ENCODE peak calls at places on chromosomes 7 and 10, in nine cellular contexts. C, P, A, E, R, G, B, I and D are unnamed samples.

GRCh38 chr7:44893710-44894135 is 8.4 kb upstream of the PURB start:
- DNase-seq in C (no peak), P (no peak), A (no peak), E (no peak), R (no peak), G (no peak), B (no peak), I (no peak), D (no peak)

GRCh38 chr7:16062269-16062668 is 359.1 kb downstream of the CRPPA start:
- DNase-seq in C (no peak), P (no peak), A (no peak), E (no peak), R (no peak), G (no peak), B (no peak), I (no peak), D (no peak)

GRCh38 chr10:114905450-114905849 is 32.5 kb upstream of the TRUB1 start:
- DNase-seq in C (no peak), P (no peak), A (peak; percentile 0), E (no peak), R (no peak), G (no peak), B (no peak), I (no peak), D (no peak)

GRCh38 chr7:138036135-138036534 is 34.2 kb upstream of the CREB3L2 start:
- DNase-seq in C (no peak), P (no peak), A (no peak), E (no peak), R (peak; percentile 44), G (no peak), B (no peak), I (no peak), D (no peak)

GRCh38 chr7:127736511-127736910 is 84.5 kb downstream of the SND1 start:
- DNase-seq in C (no peak), P (no peak), A (no peak), E (no peak), R (peak; percentile 36), G (no peak), B (no peak), I (no peak), D (no peak)

GRCh38 chr7:78638364-78638763 is 815.1 kb downstream of the MAGI2 start:
- DNase-seq in C (no peak), P (no peak), A (no peak), E (no peak), R (no peak), G (no peak), B (no peak), I (no peak), D (no peak)

GRCh38 chr10:13831711-13832110 is 244.9 kb downstream of the PRPF18 start:
- DNase-seq in C (peak; percentile 62), P (no peak), A (peak; percentile 7), E (no peak), R (peak; percentile 57), G (no peak), B (no peak), I (no peak), D (no peak)

GRCh38 chr10:60611291-60611747 is 167.0 kb upstream of the CDK1 start:
- DNase-seq in C (no peak), P (no peak), A (peak; percentile 21), E (no peak), R (peak; percentile 46), G (no peak), B (no peak), I (no peak), D (no peak)

GRCh38 chr10:111126073-111126472 is 49.2 kb downstream of the ADRA2A start:
- DNase-seq in C (no peak), P (no peak), A (no peak), E (no peak), R (no peak), G (no peak), B (no peak), I (no peak), D (no peak)

GRCh38 chr7:97145068-97145467 is 27.6 kb downstream of the SDHAF3 start:
- DNase-seq in C (no peak), P (no peak), A (peak; percentile 35), E (no peak), R (no peak), G (no peak), B (no peak), I (no peak), D (no peak)

GRCh38 chr10:115417585-115418265 is 324.6 kb downstream of the ATRNL1 start:
- DNase-seq in C (peak; percentile 5), P (peak; percentile 63), A (peak; percentile 50), E (no peak), R (peak; percentile 88), G (no peak), B (no peak), I (no peak), D (no peak)

GRCh38 chr10:44054046-44054445 is 330.9 kb downstream of the CXCL12 start:
- DNase-seq in C (no peak), P (no peak), A (no peak), E (no peak), R (no peak), G (no peak), B (no peak), I (no peak), D (no peak)

GRCh38 chr7:127338122-127338521 is 54.4 kb downstream of the ZNF800 start:
- DNase-seq in C (no peak), P (no peak), A (no peak), E (no peak), R (no peak), G (no peak), B (no peak), I (no peak), D (no peak)

GRCh38 chr7:158590181-158590530 is 2.5 kb upstream of the PTPRN2 start:
- DNase-seq in C (no peak), P (no peak), A (no peak), E (no peak), R (no peak), G (no peak), B (no peak), I (no peak), D (no peak)

GRCh38 chr7:6057316-6058128 is 26.3 kb downstream of the ANKRD61 start:
- DNase-seq in C (no peak), P (no peak), A (no peak), E (no peak), R (peak; percentile 3), G (no peak), B (no peak), I (no peak), D (no peak)

GRCh38 chr10:6586501-6586900 is 6.4 kb upstream of the PRKCQ start:
- DNase-seq in C (no peak), P (no peak), A (no peak), E (no peak), R (no peak), G (no peak), B (no peak), I (no peak), D (no peak)

GRCh38 chr7:33979300-33979806 is 74.0 kb downstream of the BMPER start:
- DNase-seq in C (no peak), P (no peak), A (no peak), E (no peak), R (peak; percentile 62), G (no peak), B (no peak), I (no peak), D (no peak)

GRCh38 chr7:154789404-154789803 is 213.5 kb downstream of the PAXIP1 start:
- DNase-seq in C (no peak), P (peak; percentile 33), A (peak; percentile 32), E (no peak), R (peak; percentile 44), G (no peak), B (no peak), I (no peak), D (no peak)

GRCh38 chr10:60003709-60004191 is 97.4 kb upstream of the CCDC6 start:
- DNase-seq in C (no peak), P (peak; percentile 55), A (peak; percentile 84), E (no peak), R (peak; percentile 34), G (no peak), B (no peak), I (no peak), D (no peak)

GRCh38 chr7:112112822-112113255 is 93.4 kb downstream of the DOCK4 start:
- DNase-seq in C (no peak), P (no peak), A (no peak), E (no peak), R (no peak), G (no peak), B (no peak), I (no peak), D (no peak)

GRCh38 chr10:57788117-57788516 is 479.6 kb downstream of the IPMK start:
- DNase-seq in C (no peak), P (no peak), A (no peak), E (no peak), R (peak; percentile 42), G (no peak), B (no peak), I (no peak), D (no peak)

GRCh38 chr7:101125989-101126650 is 784 bp upstream of the SERPINE1 start:
- DNase-seq in C (peak; percentile 18), P (no peak), A (peak; percentile 37), E (no peak), R (no peak), G (no peak), B (no peak), I (peak; percentile 45), D (peak; percentile 65)

GRCh38 chr7:66669088-66669487 is 40.4 kb downstream of the KCTD7 start:
- DNase-seq in C (no peak), P (no peak), A (no peak), E (no peak), R (no peak), G (no peak), B (no peak), I (no peak), D (no peak)

GRCh38 chr7:82319674-82320118 is 123.9 kb downstream of the CACNA2D1 start:
- DNase-seq in C (no peak), P (no peak), A (peak; percentile 99), E (no peak), R (peak; percentile 30), G (no peak), B (no peak), I (peak; percentile 56), D (peak; percentile 53)

GRCh38 chr7:23175820-23176385 is 5.9 kb upstream of the NUP42 start:
- DNase-seq in C (no peak), P (no peak), A (no peak), E (no peak), R (no peak), G (no peak), B (no peak), I (no peak), D (no peak)

GRCh38 chr10:17617031-17617911 is at the start of gene HACD1:
- DNase-seq in C (peak; percentile 67), P (no peak), A (peak; percentile 72), E (peak; percentile 60), R (peak; percentile 89), G (peak; percentile 26), B (peak; percentile 76), I (peak; percentile 66), D (peak; percentile 9)

GRCh38 chr7:157618823-157619606 is 282.2 kb downstream of the DNAJB6 start:
- DNase-seq in C (no peak), P (no peak), A (no peak), E (no peak), R (no peak), G (no peak), B (no peak), I (no peak), D (no peak)

GRCh38 chr7:119664601-119665000 is 608.4 kb upstream of the KCND2 start:
- DNase-seq in C (no peak), P (no peak), A (no peak), E (no peak), R (peak; percentile 9), G (no peak), B (no peak), I (no peak), D (no peak)

GRCh38 chr7:28483112-28483511 is 70.8 kb downstream of the CREB5 start:
- DNase-seq in C (no peak), P (peak; percentile 28), A (peak; percentile 34), E (no peak), R (no peak), G (no peak), B (no peak), I (no peak), D (no peak)

GRCh38 chr10:106392781-106393180 is 771.7 kb downstream of the SORCS1 start:
- DNase-seq in C (no peak), P (no peak), A (no peak), E (no peak), R (no peak), G (no peak), B (no peak), I (no peak), D (no peak)